ENCODE peak calls at places on chromosomes 6 and 20, in five cellular contexts. One of them, this sample, is unnamed.

GRCh38 chr6:15317934-15318902 is 72.3 kb downstream of the JARID2 start:
- DNase-seq in BJ: no peak
- DNase-seq in GM12865: no peak
- DNase-seq in fibroblast of mammary gland: no peak
- DNase-seq in AG04450: no peak
- DNase-seq in this sample: no peak

GRCh38 chr20:35049776-35050352 is 42.7 kb downstream of the TRPC4AP start:
- DNase-seq in BJ: peak
- DNase-seq in GM12865: no peak
- DNase-seq in fibroblast of mammary gland: no peak
- DNase-seq in AG04450: no peak
- DNase-seq in this sample: no peak

GRCh38 chr6:53065266-53066058 is at the start of gene FBXO9:
- DNase-seq in BJ: no peak
- DNase-seq in GM12865: peak
- DNase-seq in fibroblast of mammary gland: no peak
- DNase-seq in AG04450: no peak
- DNase-seq in this sample: no peak

GRCh38 chr6:134217110-134217509 is 100.8 kb downstream of the SGK1 start:
- DNase-seq in BJ: peak
- DNase-seq in GM12865: no peak
- DNase-seq in fibroblast of mammary gland: peak
- DNase-seq in AG04450: no peak
- DNase-seq in this sample: peak

GRCh38 chr20:43739148-43739749 is 12.4 kb upstream of the GTSF1L start:
- DNase-seq in BJ: no peak
- DNase-seq in GM12865: no peak
- DNase-seq in fibroblast of mammary gland: no peak
- DNase-seq in AG04450: no peak
- DNase-seq in this sample: no peak

GRCh38 chr6:35044145-35044745 is 96.9 kb downstream of the TCP11 start:
- DNase-seq in BJ: no peak
- DNase-seq in GM12865: no peak
- DNase-seq in fibroblast of mammary gland: peak
- DNase-seq in AG04450: no peak
- DNase-seq in this sample: no peak

GRCh38 chr20:18001131-18001921 is 32.5 kb downstream of the MGME1 start:
- DNase-seq in BJ: peak
- DNase-seq in GM12865: no peak
- DNase-seq in fibroblast of mammary gland: peak
- DNase-seq in AG04450: no peak
- DNase-seq in this sample: peak

GRCh38 chr20:6074145-6074561 is 20.3 kb upstream of the LRRN4 start:
- DNase-seq in BJ: no peak
- DNase-seq in GM12865: peak
- DNase-seq in fibroblast of mammary gland: peak
- DNase-seq in AG04450: no peak
- DNase-seq in this sample: no peak

GRCh38 chr20:48620486-48621255 is 207.1 kb downstream of the PREX1 start:
- DNase-seq in BJ: peak
- DNase-seq in GM12865: peak
- DNase-seq in fibroblast of mammary gland: peak
- DNase-seq in AG04450: no peak
- DNase-seq in this sample: peak

GRCh38 chr6:11214911-11215310 is 17.6 kb downstream of the NEDD9 start:
- DNase-seq in BJ: no peak
- DNase-seq in GM12865: no peak
- DNase-seq in fibroblast of mammary gland: no peak
- DNase-seq in AG04450: no peak
- DNase-seq in this sample: no peak

GRCh38 chr6:135817035-135817434 is 34.5 kb upstream of the PDE7B start:
- DNase-seq in BJ: no peak
- DNase-seq in GM12865: no peak
- DNase-seq in fibroblast of mammary gland: no peak
- DNase-seq in AG04450: no peak
- DNase-seq in this sample: no peak

GRCh38 chr6:41222513-41222912 is 5.6 kb upstream of the TREML4 start:
- DNase-seq in BJ: no peak
- DNase-seq in GM12865: no peak
- DNase-seq in fibroblast of mammary gland: no peak
- DNase-seq in AG04450: no peak
- DNase-seq in this sample: no peak

GRCh38 chr6:117783280-117783679 is 108.0 kb downstream of the NUS1 start:
- DNase-seq in BJ: no peak
- DNase-seq in GM12865: no peak
- DNase-seq in fibroblast of mammary gland: no peak
- DNase-seq in AG04450: no peak
- DNase-seq in this sample: no peak

GRCh38 chr20:50335105-50335504 is 144.5 kb downstream of the CEBPB start:
- DNase-seq in BJ: no peak
- DNase-seq in GM12865: peak
- DNase-seq in fibroblast of mammary gland: peak
- DNase-seq in AG04450: no peak
- DNase-seq in this sample: no peak

GRCh38 chr6:26743941-26744699 is 84.6 kb upstream of the ZNF322 start:
- DNase-seq in BJ: no peak
- DNase-seq in GM12865: no peak
- DNase-seq in fibroblast of mammary gland: no peak
- DNase-seq in AG04450: no peak
- DNase-seq in this sample: no peak

GRCh38 chr6:42766163-42766670 is 15.6 kb upstream of the BICRAL start:
- DNase-seq in BJ: peak
- DNase-seq in GM12865: no peak
- DNase-seq in fibroblast of mammary gland: peak
- DNase-seq in AG04450: no peak
- DNase-seq in this sample: peak

GRCh38 chr6:114087496-114087895 is 116.5 kb upstream of the HDAC2 start:
- DNase-seq in BJ: no peak
- DNase-seq in GM12865: no peak
- DNase-seq in fibroblast of mammary gland: peak
- DNase-seq in AG04450: no peak
- DNase-seq in this sample: no peak

GRCh38 chr6:69422474-69422873 is 374.3 kb downstream of the LMBRD1 start:
- DNase-seq in BJ: no peak
- DNase-seq in GM12865: no peak
- DNase-seq in fibroblast of mammary gland: no peak
- DNase-seq in AG04450: no peak
- DNase-seq in this sample: no peak

GRCh38 chr6:100339574-100340255 is 125.0 kb downstream of the SIM1 start:
- DNase-seq in BJ: no peak
- DNase-seq in GM12865: no peak
- DNase-seq in fibroblast of mammary gland: no peak
- DNase-seq in AG04450: no peak
- DNase-seq in this sample: peak

GRCh38 chr6:11798096-11798495 is 19.5 kb upstream of the ADTRP start:
- DNase-seq in BJ: peak
- DNase-seq in GM12865: no peak
- DNase-seq in fibroblast of mammary gland: peak
- DNase-seq in AG04450: no peak
- DNase-seq in this sample: no peak

GRCh38 chr20:54554006-54554405 is 78.6 kb downstream of the DOK5 start:
- DNase-seq in BJ: no peak
- DNase-seq in GM12865: no peak
- DNase-seq in fibroblast of mammary gland: no peak
- DNase-seq in AG04450: no peak
- DNase-seq in this sample: no peak

GRCh38 chr6:164749126-164749758 is 560.2 kb downstream of the C6orf118 start:
- DNase-seq in BJ: no peak
- DNase-seq in GM12865: no peak
- DNase-seq in fibroblast of mammary gland: peak
- DNase-seq in AG04450: no peak
- DNase-seq in this sample: peak

GRCh38 chr6:24743265-24743943 is 24.4 kb upstream of the C6orf62 start:
- DNase-seq in BJ: peak
- DNase-seq in GM12865: peak
- DNase-seq in fibroblast of mammary gland: peak
- DNase-seq in AG04450: peak
- DNase-seq in this sample: peak

GRCh38 chr6:66926060-66926459 is 1219.0 kb upstream of the EYS start:
- DNase-seq in BJ: no peak
- DNase-seq in GM12865: no peak
- DNase-seq in fibroblast of mammary gland: no peak
- DNase-seq in AG04450: no peak
- DNase-seq in this sample: peak

GRCh38 chr6:138231399-138231886 is 13.2 kb upstream of the PBOV1 start:
- DNase-seq in BJ: no peak
- DNase-seq in GM12865: no peak
- DNase-seq in fibroblast of mammary gland: no peak
- DNase-seq in AG04450: no peak
- DNase-seq in this sample: no peak

GRCh38 chr6:106309766-106310373 is 15.7 kb downstream of the ATG5 start:
- DNase-seq in BJ: no peak
- DNase-seq in GM12865: no peak
- DNase-seq in fibroblast of mammary gland: peak
- DNase-seq in AG04450: no peak
- DNase-seq in this sample: peak

GRCh38 chr6:43667245-43668150 is 20.1 kb downstream of the MRPS18A start:
- DNase-seq in BJ: no peak
- DNase-seq in GM12865: peak
- DNase-seq in fibroblast of mammary gland: peak
- DNase-seq in AG04450: no peak
- DNase-seq in this sample: peak

GRCh38 chr6:100433726-100434435 is 30.8 kb downstream of the SIM1 start:
- DNase-seq in BJ: no peak
- DNase-seq in GM12865: no peak
- DNase-seq in fibroblast of mammary gland: no peak
- DNase-seq in AG04450: no peak
- DNase-seq in this sample: no peak

GRCh38 chr20:19275630-19276071 is 63.2 kb downstream of the SLC24A3 start:
- DNase-seq in BJ: no peak
- DNase-seq in GM12865: no peak
- DNase-seq in fibroblast of mammary gland: peak
- DNase-seq in AG04450: no peak
- DNase-seq in this sample: no peak

GRCh38 chr6:41546866-41547798 is 951 bp downstream of the FOXP4 start:
- DNase-seq in BJ: no peak
- DNase-seq in GM12865: peak
- DNase-seq in fibroblast of mammary gland: peak
- DNase-seq in AG04450: no peak
- DNase-seq in this sample: peak

DNA sequence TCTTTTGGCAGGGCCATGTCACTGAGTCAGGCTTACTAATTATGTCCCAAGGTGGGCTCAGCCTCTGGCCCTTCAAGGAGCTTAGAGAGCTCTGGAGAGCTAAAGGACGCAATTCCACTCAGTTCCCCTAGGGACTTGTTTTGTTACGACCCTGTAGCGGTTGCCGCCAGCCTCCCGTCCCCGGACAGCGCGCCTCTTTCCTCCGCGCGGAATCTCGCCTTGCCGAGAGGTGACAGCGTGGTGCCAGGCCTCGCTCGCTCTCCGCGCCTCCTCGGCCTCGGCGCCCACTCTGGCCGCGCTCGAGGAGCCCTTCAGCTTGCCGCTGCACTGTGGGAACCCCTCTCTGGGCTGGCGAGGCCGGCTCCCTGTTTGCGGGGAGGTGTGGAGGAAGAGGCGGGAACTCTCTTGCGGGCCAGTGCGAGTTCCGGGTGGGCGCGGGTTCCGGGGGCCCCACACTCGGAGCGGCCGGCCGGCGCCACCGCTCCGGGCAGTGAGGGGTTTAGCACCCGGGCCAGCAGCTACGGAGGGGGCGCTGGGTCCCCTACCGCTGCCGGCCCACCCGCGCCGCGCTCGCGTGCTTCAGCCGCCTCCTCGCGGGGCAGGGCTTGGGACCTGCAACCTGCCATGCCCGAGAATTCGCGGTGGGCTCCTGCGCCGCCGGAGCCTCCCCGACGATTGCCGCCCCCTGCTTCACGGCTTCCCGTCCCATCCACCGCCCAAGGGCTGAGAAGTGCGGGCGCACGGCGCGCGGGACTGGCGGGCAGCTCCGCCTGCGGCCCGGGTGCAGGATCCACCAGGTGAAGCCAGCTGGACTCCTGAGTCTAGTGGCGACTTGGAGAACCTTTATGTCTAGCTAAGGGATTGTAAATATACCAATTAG is 9.9 kb upstream of the ZNF311 start:
- DNase-seq in BJ: no peak
- DNase-seq in GM12865: no peak
- DNase-seq in fibroblast of mammary gland: peak
- DNase-seq in AG04450: no peak
- DNase-seq in this sample: peak
- TF ChIP-seq CTCF in BJ: peak
- TF ChIP-seq CTCF in GM12865: no peak
- TF ChIP-seq CTCF in fibroblast of mammary gland: no peak
- TF ChIP-seq CTCF in AG04450: peak
- TF ChIP-seq CTCF in this sample: no peak

GRCh38 chr20:309306-309840 is 12.0 kb downstream of the ZCCHC3 start:
- DNase-seq in BJ: no peak
- DNase-seq in GM12865: no peak
- DNase-seq in fibroblast of mammary gland: peak
- DNase-seq in AG04450: no peak
- DNase-seq in this sample: peak
- H3K4me3 ChIP-seq in BJ: peak
- H3K4me3 ChIP-seq in GM12865: no peak
- H3K4me3 ChIP-seq in fibroblast of mammary gland: peak
- H3K4me3 ChIP-seq in AG04450: peak
- H3K4me3 ChIP-seq in this sample: peak

GRCh38 chr20:25195014-25195961 is at the start of gene ENTPD6:
- DNase-seq in BJ: peak
- DNase-seq in GM12865: peak
- DNase-seq in fibroblast of mammary gland: peak
- DNase-seq in AG04450: peak
- DNase-seq in this sample: peak
- TF ChIP-seq CTCF in BJ: peak
- TF ChIP-seq CTCF in GM12865: no peak
- TF ChIP-seq CTCF in fibroblast of mammary gland: no peak
- TF ChIP-seq CTCF in AG04450: peak
- TF ChIP-seq CTCF in this sample: peak

GRCh38 chr20:45345104-45345936 is 2.9 kb downstream of the SDC4 start:
- DNase-seq in BJ: no peak
- DNase-seq in GM12865: no peak
- DNase-seq in fibroblast of mammary gland: no peak
- DNase-seq in AG04450: no peak
- DNase-seq in this sample: no peak
- H3K4me3 ChIP-seq in BJ: peak
- H3K4me3 ChIP-seq in GM12865: no peak
- H3K4me3 ChIP-seq in fibroblast of mammary gland: peak
- H3K4me3 ChIP-seq in AG04450: peak
- H3K4me3 ChIP-seq in this sample: peak

GRCh38 chr20:60365063-60365640 is 406.9 kb downstream of the CDH26 start:
- DNase-seq in BJ: no peak
- DNase-seq in GM12865: no peak
- DNase-seq in fibroblast of mammary gland: no peak
- DNase-seq in AG04450: no peak
- DNase-seq in this sample: no peak
- TF ChIP-seq CTCF in BJ: no peak
- TF ChIP-seq CTCF in GM12865: no peak
- TF ChIP-seq CTCF in fibroblast of mammary gland: no peak
- TF ChIP-seq CTCF in AG04450: peak
- TF ChIP-seq CTCF in this sample: no peak

GRCh38 chr20:59149678-59150504 is 13.7 kb upstream of the ZNF831 start:
- DNase-seq in BJ: no peak
- DNase-seq in GM12865: peak
- DNase-seq in fibroblast of mammary gland: no peak
- DNase-seq in AG04450: no peak
- DNase-seq in this sample: no peak
- H3K4me3 ChIP-seq in BJ: no peak
- H3K4me3 ChIP-seq in GM12865: no peak
- H3K4me3 ChIP-seq in fibroblast of mammary gland: no peak
- H3K4me3 ChIP-seq in AG04450: no peak
- H3K4me3 ChIP-seq in this sample: no peak

GRCh38 chr6:142975272-142975805 is 30.4 kb upstream of the HIVEP2 start:
- DNase-seq in BJ: no peak
- DNase-seq in GM12865: no peak
- DNase-seq in fibroblast of mammary gland: no peak
- DNase-seq in AG04450: no peak
- DNase-seq in this sample: no peak
- TF ChIP-seq CTCF in BJ: no peak
- TF ChIP-seq CTCF in GM12865: no peak
- TF ChIP-seq CTCF in fibroblast of mammary gland: no peak
- TF ChIP-seq CTCF in AG04450: no peak
- TF ChIP-seq CTCF in this sample: no peak